ENCODE peak calls at places on chromosome 16, in five cellular contexts. One of them, this sample, is unnamed.

GRCh38 chr16:51630051-51630450 is 479.0 kb upstream of the SALL1 start:
- DNase-seq in IMR-90: no peak
- DNase-seq in mesenchymal stem cell: no peak
- DNase-seq in H9: peak; percentile 39
- DNase-seq in mesendoderm: peak; percentile 31
- DNase-seq in this sample: no peak

GRCh38 chr16:31267332-31268032 is 7.7 kb downstream of the ITGAM start:
- DNase-seq in IMR-90: no peak
- DNase-seq in mesenchymal stem cell: no peak
- DNase-seq in H9: peak; percentile 22
- DNase-seq in mesendoderm: peak; percentile 69
- DNase-seq in this sample: no peak

GRCh38 chr16:48613061-48613957 is 3.3 kb upstream of the N4BP1 start:
- DNase-seq in IMR-90: peak; percentile 90
- DNase-seq in mesenchymal stem cell: peak; percentile 93
- DNase-seq in H9: no peak
- DNase-seq in mesendoderm: peak; percentile 61
- DNase-seq in this sample: no peak

GRCh38 chr16:397135-397661 is at the start of gene NME4:
- DNase-seq in IMR-90: no peak
- DNase-seq in mesenchymal stem cell: peak; percentile 42
- DNase-seq in H9: peak; percentile 66
- DNase-seq in mesendoderm: peak; percentile 80
- DNase-seq in this sample: peak; percentile 42

GRCh38 chr16:70298988-70299938 is at the start of gene DDX19B:
- DNase-seq in IMR-90: peak; percentile 64
- DNase-seq in mesenchymal stem cell: peak; percentile 74
- DNase-seq in H9: peak; percentile 82
- DNase-seq in mesendoderm: peak; percentile 81
- DNase-seq in this sample: no peak

GRCh38 chr16:65119905-65120341 is 1.9 kb downstream of the CDH11 start:
- DNase-seq in IMR-90: peak; percentile 76
- DNase-seq in mesenchymal stem cell: peak; percentile 73
- DNase-seq in H9: no peak
- DNase-seq in mesendoderm: peak; percentile 54
- DNase-seq in this sample: peak; percentile 48

GRCh38 chr16:89383095-89384003 is 107.0 kb downstream of the ANKRD11 start:
- DNase-seq in IMR-90: peak; percentile 47
- DNase-seq in mesenchymal stem cell: peak; percentile 69
- DNase-seq in H9: peak; percentile 70
- DNase-seq in mesendoderm: peak; percentile 88
- DNase-seq in this sample: no peak

GRCh38 chr16:65409505-65409904 is 287.6 kb upstream of the CDH11 start:
- DNase-seq in IMR-90: peak; percentile 59
- DNase-seq in mesenchymal stem cell: no peak
- DNase-seq in H9: no peak
- DNase-seq in mesendoderm: no peak
- DNase-seq in this sample: no peak

GRCh38 chr16:49466529-49466831 is 92.9 kb downstream of the C16orf78 start:
- DNase-seq in IMR-90: no peak
- DNase-seq in mesenchymal stem cell: no peak
- DNase-seq in H9: peak; percentile 4
- DNase-seq in mesendoderm: no peak
- DNase-seq in this sample: no peak

GRCh38 chr16:83363521-83363920 is 444.3 kb upstream of the HSBP1 start:
- DNase-seq in IMR-90: peak; percentile 7
- DNase-seq in mesenchymal stem cell: no peak
- DNase-seq in H9: no peak
- DNase-seq in mesendoderm: no peak
- DNase-seq in this sample: no peak

GRCh38 chr16:82011199-82011641 is at the start of gene SDR42E1:
- DNase-seq in IMR-90: no peak
- DNase-seq in mesenchymal stem cell: no peak
- DNase-seq in H9: no peak
- DNase-seq in mesendoderm: peak; percentile 38
- DNase-seq in this sample: no peak

GRCh38 chr16:31093132-31093703 is 1.4 kb downstream of the VKORC1 start:
- DNase-seq in IMR-90: peak; percentile 38
- DNase-seq in mesenchymal stem cell: no peak
- DNase-seq in H9: peak; percentile 69
- DNase-seq in mesendoderm: peak; percentile 74
- DNase-seq in this sample: peak; percentile 33

GRCh38 chr16:27847030-27847550 is 216.4 kb downstream of the GSG1L start:
- DNase-seq in IMR-90: no peak
- DNase-seq in mesenchymal stem cell: peak; percentile 1
- DNase-seq in H9: peak; percentile 15
- DNase-seq in mesendoderm: no peak
- DNase-seq in this sample: no peak

GRCh38 chr16:14321542-14321941 is 250.4 kb downstream of the MRTFB start:
- DNase-seq in IMR-90: no peak
- DNase-seq in mesenchymal stem cell: no peak
- DNase-seq in H9: no peak
- DNase-seq in mesendoderm: peak; percentile 43
- DNase-seq in this sample: no peak

GRCh38 chr16:78576941-78577340 is 477.5 kb downstream of the WWOX start:
- DNase-seq in IMR-90: no peak
- DNase-seq in mesenchymal stem cell: no peak
- DNase-seq in H9: no peak
- DNase-seq in mesendoderm: no peak
- DNase-seq in this sample: no peak

GRCh38 chr16:81814751-81815428 is 35.8 kb downstream of the PLCG2 start:
- DNase-seq in IMR-90: no peak
- DNase-seq in mesenchymal stem cell: no peak
- DNase-seq in H9: no peak
- DNase-seq in mesendoderm: no peak
- DNase-seq in this sample: no peak

GRCh38 chr16:84278968-84279367 is 15.7 kb upstream of the WFDC1 start:
- DNase-seq in IMR-90: no peak
- DNase-seq in mesenchymal stem cell: no peak
- DNase-seq in H9: peak; percentile 49
- DNase-seq in mesendoderm: peak; percentile 68
- DNase-seq in this sample: peak; percentile 46

GRCh38 chr16:30472328-30472942 is at the start of gene ITGAL:
- DNase-seq in IMR-90: no peak
- DNase-seq in mesenchymal stem cell: no peak
- DNase-seq in H9: no peak
- DNase-seq in mesendoderm: peak; percentile 6
- DNase-seq in this sample: no peak

GRCh38 chr16:2520784-2521577 is 810 bp downstream of the AMDHD2 start:
- DNase-seq in IMR-90: no peak
- DNase-seq in mesenchymal stem cell: peak; percentile 57
- DNase-seq in H9: peak; percentile 45
- DNase-seq in mesendoderm: peak; percentile 68
- DNase-seq in this sample: no peak

GRCh38 chr16:17866991-17867390 is 396.2 kb upstream of the XYLT1 start:
- DNase-seq in IMR-90: no peak
- DNase-seq in mesenchymal stem cell: no peak
- DNase-seq in H9: no peak
- DNase-seq in mesendoderm: no peak
- DNase-seq in this sample: no peak

GRCh38 chr16:15967223-15967546 is 17.8 kb downstream of the ABCC1 start:
- DNase-seq in IMR-90: no peak
- DNase-seq in mesenchymal stem cell: no peak
- DNase-seq in H9: no peak
- DNase-seq in mesendoderm: no peak
- DNase-seq in this sample: no peak

GRCh38 chr16:85455534-85455933 is 157.6 kb upstream of the GSE1 start:
- DNase-seq in IMR-90: no peak
- DNase-seq in mesenchymal stem cell: no peak
- DNase-seq in H9: no peak
- DNase-seq in mesendoderm: no peak
- DNase-seq in this sample: no peak

GRCh38 chr16:74666425-74667214 is at the start of gene RFWD3:
- DNase-seq in IMR-90: peak; percentile 99
- DNase-seq in mesenchymal stem cell: peak; percentile 99
- DNase-seq in H9: peak; percentile 99
- DNase-seq in mesendoderm: peak; percentile 100
- DNase-seq in this sample: peak; percentile 97

GRCh38 chr16:74660383-74660782 is 6.3 kb downstream of the RFWD3 start:
- DNase-seq in IMR-90: no peak
- DNase-seq in mesenchymal stem cell: no peak
- DNase-seq in H9: no peak
- DNase-seq in mesendoderm: no peak
- DNase-seq in this sample: no peak

GRCh38 chr16:74661064-74661463 is 5.6 kb downstream of the RFWD3 start:
- DNase-seq in IMR-90: no peak
- DNase-seq in mesenchymal stem cell: no peak
- DNase-seq in H9: no peak
- DNase-seq in mesendoderm: no peak
- DNase-seq in this sample: no peak

GRCh38 chr16:74667215-74667765 is 613 bp upstream of the RFWD3 start:
- DNase-seq in IMR-90: peak; percentile 3
- DNase-seq in mesenchymal stem cell: peak; percentile 26
- DNase-seq in H9: peak; percentile 55
- DNase-seq in mesendoderm: peak; percentile 54
- DNase-seq in this sample: peak; percentile 20

DNA sequence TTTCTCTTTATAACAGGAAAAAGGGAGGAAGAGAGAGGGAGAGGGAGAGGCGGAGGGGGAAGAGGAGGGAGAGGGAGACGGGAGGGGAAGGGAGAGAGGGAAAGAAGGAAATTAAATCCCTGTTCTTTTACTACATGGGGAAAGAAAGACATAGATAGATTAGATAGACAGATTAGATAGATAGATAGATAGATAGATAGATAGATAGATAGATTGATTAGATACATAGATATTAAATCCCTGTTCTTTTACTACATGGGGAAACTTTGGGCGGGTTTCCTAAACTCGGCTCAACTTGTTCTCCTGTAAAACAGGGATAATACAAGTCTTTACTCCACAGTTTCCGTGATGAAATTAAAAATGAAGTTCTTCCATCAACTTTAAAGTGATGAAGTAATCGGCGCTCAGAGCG is 661 bp downstream of the RFWD3 start:
- DNase-seq in IMR-90: no peak
- DNase-seq in mesenchymal stem cell: no peak
- DNase-seq in H9: no peak
- DNase-seq in mesendoderm: no peak
- DNase-seq in this sample: no peak
- H3K4ac ChIP-seq in IMR-90: peak overlapping the region; percentile 68
- H3K4ac ChIP-seq in mesenchymal stem cell: peak overlapping the region; percentile 93
- H3K4ac ChIP-seq in H9: no peak overlapping the region
- H3K4ac ChIP-seq in mesendoderm: peak overlapping the region; percentile 41
- H3K4ac ChIP-seq in this sample: no peak overlapping the region

DNA sequence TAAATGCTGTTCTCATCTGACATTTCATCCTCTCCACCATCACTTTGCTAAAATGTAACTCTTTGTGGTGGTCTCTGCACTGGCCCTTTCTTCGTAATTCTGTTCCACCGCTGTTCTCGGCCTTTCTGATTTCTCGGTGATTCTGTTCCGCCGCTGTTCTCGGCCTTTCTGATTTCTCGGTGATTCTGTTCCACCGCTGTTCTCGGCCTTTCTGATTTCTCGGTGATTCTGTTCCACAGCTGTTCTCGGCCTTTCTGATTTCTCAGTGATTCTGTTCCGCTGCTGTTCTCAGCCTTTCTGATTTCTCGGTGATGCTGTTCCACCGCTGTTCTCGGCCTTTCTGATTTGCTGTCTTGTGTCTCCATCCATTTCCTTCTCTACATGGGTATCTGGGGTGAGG is 12.3 kb downstream of the FOXF1 start:
- DNase-seq in IMR-90: no peak
- DNase-seq in mesenchymal stem cell: no peak
- DNase-seq in H9: no peak
- DNase-seq in mesendoderm: no peak
- DNase-seq in this sample: no peak
- H3K27me3 ChIP-seq in IMR-90: no peaks in the 10 kb centered on the region
- H3K27me3 ChIP-seq in mesenchymal stem cell: peaks cover 79% of the 10 kb centered on the region
- H3K27me3 ChIP-seq in H9: peaks cover 8% of the 10 kb centered on the region
- H3K27me3 ChIP-seq in mesendoderm: no peaks in the 10 kb centered on the region
- H3K27me3 ChIP-seq in this sample: peaks cover 65% of the 10 kb centered on the region

GRCh38 chr16:11257131-11257938 is 1.3 kb upstream of the SOCS1 start:
- DNase-seq in IMR-90: peak; percentile 84
- DNase-seq in mesenchymal stem cell: peak; percentile 87
- DNase-seq in H9: peak; percentile 88
- DNase-seq in mesendoderm: peak; percentile 90
- DNase-seq in this sample: peak; percentile 62
- H3K4ac ChIP-seq in IMR-90: peak overlapping the region; percentile 91
- H3K4ac ChIP-seq in mesenchymal stem cell: peak overlapping the region; percentile 44
- H3K4ac ChIP-seq in H9: no peak overlapping the region
- H3K4ac ChIP-seq in mesendoderm: no peak overlapping the region
- H3K4ac ChIP-seq in this sample: no peak overlapping the region

DNA sequence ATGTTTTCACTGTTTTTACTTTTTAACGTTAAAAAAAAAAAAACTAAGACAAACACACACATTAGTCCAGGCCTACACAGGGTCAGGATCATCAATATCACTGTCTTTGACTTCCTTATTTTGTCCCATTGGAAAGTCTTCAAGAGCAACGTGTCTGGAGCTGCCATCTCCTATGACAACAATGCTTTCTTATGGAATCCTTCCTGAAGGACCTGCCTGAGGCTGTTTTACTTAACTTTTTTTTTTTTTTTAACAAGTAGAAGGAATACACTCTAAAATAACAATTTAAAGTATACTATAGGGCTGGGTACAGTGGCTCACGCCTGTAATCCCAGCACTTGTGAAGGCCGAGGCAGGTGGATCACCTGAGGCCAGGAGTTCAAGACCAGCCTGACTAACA is 71.8 kb upstream of the BCAR1 start:
- DNase-seq in IMR-90: no peak
- DNase-seq in mesenchymal stem cell: no peak
- DNase-seq in H9: no peak
- DNase-seq in mesendoderm: peak; percentile 35
- DNase-seq in this sample: no peak
- H3K27me3 ChIP-seq in IMR-90: no peaks in the 10 kb centered on the region
- H3K27me3 ChIP-seq in mesenchymal stem cell: no peaks in the 10 kb centered on the region
- H3K27me3 ChIP-seq in H9: no peaks in the 10 kb centered on the region
- H3K27me3 ChIP-seq in mesendoderm: no peaks in the 10 kb centered on the region
- H3K27me3 ChIP-seq in this sample: no peaks in the 10 kb centered on the region

DNA sequence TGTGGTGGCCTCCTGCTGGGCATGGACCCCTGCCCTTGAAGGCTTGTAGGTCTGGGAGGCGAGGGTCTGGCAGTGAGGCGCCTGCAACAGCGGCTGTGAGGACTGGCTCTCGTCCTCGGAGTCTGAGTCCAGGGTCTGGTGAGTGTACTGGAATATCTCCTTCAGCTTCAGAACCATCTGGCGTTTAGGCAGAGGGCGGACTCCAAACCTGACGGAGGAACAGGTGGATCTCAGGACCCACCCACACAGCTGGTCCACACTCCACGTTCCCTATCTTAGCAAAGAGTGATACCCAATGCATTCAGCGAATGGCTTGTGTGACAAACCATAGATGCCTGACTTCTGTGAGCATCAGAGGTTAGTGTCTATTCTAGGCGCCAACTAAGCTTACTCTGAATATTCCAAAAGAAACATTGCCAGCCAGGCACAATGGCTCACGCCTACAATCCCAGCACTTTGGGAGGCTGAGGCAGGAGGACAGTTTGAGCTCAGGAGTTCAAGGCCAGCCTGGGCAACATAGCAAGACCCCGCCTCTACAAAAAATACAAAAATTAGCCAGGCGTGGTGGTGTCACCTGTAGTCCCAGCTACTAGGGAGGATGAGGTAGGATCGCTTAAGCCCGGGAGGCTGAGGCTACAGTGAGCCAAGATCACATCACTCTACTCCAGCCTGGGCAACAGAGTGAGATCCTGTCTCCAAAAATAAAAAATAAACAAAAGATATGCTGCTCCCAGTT is 6.3 kb upstream of the NLRC3 start:
- DNase-seq in IMR-90: no peak
- DNase-seq in mesenchymal stem cell: no peak
- DNase-seq in H9: no peak
- DNase-seq in mesendoderm: no peak
- DNase-seq in this sample: no peak
- H3K4ac ChIP-seq in IMR-90: no peak overlapping the region
- H3K4ac ChIP-seq in mesenchymal stem cell: no peak overlapping the region
- H3K4ac ChIP-seq in H9: no peak overlapping the region
- H3K4ac ChIP-seq in mesendoderm: no peak overlapping the region
- H3K4ac ChIP-seq in this sample: no peak overlapping the region